ENCODE peak calls at places on chromosome 11, in four cellular contexts. Z is K562, G is GM12878, C is HepG2. W is an unnamed sample.

GRCh38 chr11:34653851-34654490 is 33.1 kb downstream of the EHF start:
- DNase-seq in G (no peak), C (peak; percentile 92), Z (peak; percentile 24), W (no peak)

GRCh38 chr11:20060647-20061205 is 99.5 kb downstream of the DBX1 start:
- DNase-seq in C (no peak), G (no peak), Z (no peak), W (no peak)

GRCh38 chr11:117327567-117328413 is at the start of gene CEP164:
- DNase-seq in G (peak; percentile 89), C (peak; percentile 93), Z (peak; percentile 98), W (peak; percentile 93)

GRCh38 chr11:95378106-95378505 is 147.1 kb upstream of the SESN3 start:
- DNase-seq in Z (no peak), G (no peak), C (no peak), W (no peak)

GRCh38 chr11:35524780-35525179 is 636 bp downstream of the PAMR1 start:
- DNase-seq in Z (no peak), G (no peak), C (no peak), W (no peak)

GRCh38 chr11:43021466-43021865 is 290.3 kb upstream of the API5 start:
- DNase-seq in Z (peak; percentile 7), C (peak; percentile 13), G (no peak), W (peak; percentile 35)

GRCh38 chr11:7522106-7522505 is 8.3 kb downstream of the PPFIBP2 start:
- DNase-seq in G (no peak), Z (no peak), C (no peak), W (no peak)

GRCh38 chr11:68470304-68470811 is 9.8 kb downstream of the PPP6R3 start:
- DNase-seq in G (no peak), C (no peak), Z (no peak), W (no peak)

GRCh38 chr11:46039990-46040389 is 81.3 kb downstream of the PHF21A start:
- DNase-seq in Z (no peak), C (no peak), G (no peak), W (no peak)

GRCh38 chr11:134098566-134099184 is 29.8 kb downstream of the JAM3 start:
- DNase-seq in Z (no peak), G (no peak), C (peak; percentile 18), W (no peak)

GRCh38 chr11:12086271-12087074 is 23.9 kb upstream of the MICAL2 start:
- DNase-seq in G (no peak), Z (no peak), C (peak; percentile 37), W (no peak)

GRCh38 chr11:121068787-121069186 is 32.3 kb upstream of the TECTA start:
- DNase-seq in G (no peak), C (no peak), Z (no peak), W (no peak)

GRCh38 chr11:87374206-87374793 is 336.6 kb downstream of the TMEM135 start:
- DNase-seq in G (no peak), C (no peak), Z (no peak), W (no peak)

GRCh38 chr11:36034572-36035331 is 90.9 kb downstream of the LDLRAD3 start:
- DNase-seq in C (no peak), G (no peak), Z (no peak), W (no peak)

DNA sequence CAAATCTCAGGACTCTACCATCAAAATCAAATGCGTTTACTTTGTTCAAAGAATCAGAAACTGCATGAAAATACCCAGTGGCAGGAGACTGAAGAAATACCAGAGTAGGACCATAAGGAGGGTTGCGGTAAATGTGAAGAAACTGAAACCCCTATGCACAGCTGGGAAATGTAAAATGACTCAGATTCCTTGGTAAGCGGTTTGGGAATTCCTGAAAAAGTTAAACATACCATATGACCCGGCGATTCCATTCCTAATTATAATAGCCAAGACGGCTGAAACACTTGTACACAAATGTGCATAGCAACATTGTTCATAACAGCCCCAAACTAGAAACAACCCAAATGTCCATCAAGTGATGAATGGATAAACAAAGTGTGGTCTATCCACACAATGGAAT is 114.1 kb upstream of the GRAMD1B start:
- DNase-seq in Z (no peak), C (no peak), G (no peak), W (no peak)
- TF ChIP-seq TCF7 in Z (no peak), C (no peak), G (no peak), W (no peak)

GRCh38 chr11:61498767-61499341 is 9.7 kb upstream of the LRRC10B start:
- DNase-seq in Z (peak; percentile 75), C (no peak), G (no peak), W (no peak)
- TF ChIP-seq TCF7 in Z (peak; percentile 71), C (no peak), G (no peak), W (no peak)

GRCh38 chr11:62603072-62603408 is 1.4 kb upstream of the MTA2 start:
- DNase-seq in G (no peak), Z (no peak), C (no peak), W (no peak)

GRCh38 chr11:62603771-62604170 is 2.1 kb upstream of the MTA2 start:
- DNase-seq in Z (no peak), C (no peak), G (no peak), W (no peak)

GRCh38 chr11:62605467-62605866 is 3.8 kb upstream of the MTA2 start:
- DNase-seq in C (no peak), G (no peak), Z (no peak), W (no peak)

GRCh38 chr11:62605902-62606301 is 4.2 kb upstream of the MTA2 start:
- DNase-seq in C (no peak), Z (no peak), G (no peak), W (no peak)

DNA sequence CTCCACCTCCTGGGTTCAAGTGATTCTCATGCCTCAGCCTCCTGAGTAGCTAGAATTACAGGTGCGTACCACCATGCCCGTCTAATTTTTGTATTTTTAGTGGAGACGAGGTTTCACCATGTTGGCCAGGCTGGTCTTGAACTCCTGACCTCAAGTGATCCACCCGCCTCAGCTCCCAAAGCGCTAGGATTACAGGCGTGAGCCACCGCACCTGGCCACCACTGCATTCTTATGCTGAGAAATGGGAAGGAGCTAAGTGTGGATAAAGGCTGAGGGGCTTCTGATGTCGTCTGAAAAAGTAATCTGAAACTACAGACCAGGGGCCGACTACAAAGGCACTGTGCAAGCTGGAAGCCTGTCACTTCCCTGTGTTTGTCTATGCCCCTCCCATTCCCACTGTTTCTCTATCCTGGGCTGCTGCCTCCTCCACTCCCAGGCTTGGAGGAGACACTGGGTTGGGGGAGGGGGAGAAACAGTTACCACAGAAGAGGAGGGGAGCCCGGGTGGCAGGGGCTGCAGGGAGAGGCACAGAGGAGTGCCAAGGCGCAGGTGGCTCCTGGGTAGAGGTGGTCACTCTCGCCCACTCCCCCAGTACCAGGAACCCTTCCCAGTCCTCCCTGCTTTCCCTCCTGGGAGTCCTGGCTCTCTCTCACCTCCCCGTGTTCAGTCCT is 2.9 kb upstream of the MTA2 start:
- DNase-seq in G (no peak), Z (no peak), C (peak; percentile 62), W (peak; percentile 30)
- TF ChIP-seq TCF7 in G (no peak), Z (no peak), C (no peak), W (no peak)

GRCh38 chr11:83374311-83374710 is 88.1 kb upstream of the CCDC90B start:
- DNase-seq in C (no peak), Z (no peak), G (no peak), W (no peak)
- TF ChIP-seq TCF7 in C (no peak), Z (no peak), G (no peak), W (no peak)

DNA sequence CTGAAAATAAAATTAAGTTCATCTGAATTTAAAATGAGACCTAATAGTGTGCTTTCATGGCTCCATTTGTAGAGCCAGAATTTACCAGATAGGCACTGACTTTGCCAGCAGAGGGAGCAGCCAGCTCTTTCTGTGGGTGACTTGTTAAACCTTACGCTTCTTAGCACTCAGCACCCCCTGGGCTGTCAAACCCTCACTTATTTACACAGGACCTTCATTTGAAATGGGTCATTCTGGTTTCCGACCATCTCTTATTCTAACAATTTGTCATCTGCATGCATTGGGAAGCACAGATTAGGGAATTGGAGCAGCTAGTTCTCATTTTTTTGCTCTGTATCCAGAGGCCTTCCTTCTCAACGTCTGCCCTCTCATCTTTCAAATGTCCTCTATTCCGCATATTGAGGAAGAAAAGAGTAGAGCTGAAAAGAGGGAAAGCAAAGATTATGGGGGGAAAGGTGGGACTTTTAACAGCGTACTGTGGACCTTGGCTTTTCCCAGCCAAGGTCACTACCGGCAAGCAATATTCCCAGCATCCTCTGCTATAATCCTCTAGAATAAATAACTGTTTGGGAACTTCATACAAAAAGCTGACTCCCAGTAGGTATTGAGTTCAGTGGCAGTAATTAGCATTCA is 3.1 kb downstream of the ASRGL1 start:
- DNase-seq in G (peak; percentile 12), C (peak; percentile 60), Z (peak; percentile 39), W (peak; percentile 69)
- TF ChIP-seq TCF7 in G (no peak), C (peak; percentile 37), Z (no peak), W (no peak)

DNA sequence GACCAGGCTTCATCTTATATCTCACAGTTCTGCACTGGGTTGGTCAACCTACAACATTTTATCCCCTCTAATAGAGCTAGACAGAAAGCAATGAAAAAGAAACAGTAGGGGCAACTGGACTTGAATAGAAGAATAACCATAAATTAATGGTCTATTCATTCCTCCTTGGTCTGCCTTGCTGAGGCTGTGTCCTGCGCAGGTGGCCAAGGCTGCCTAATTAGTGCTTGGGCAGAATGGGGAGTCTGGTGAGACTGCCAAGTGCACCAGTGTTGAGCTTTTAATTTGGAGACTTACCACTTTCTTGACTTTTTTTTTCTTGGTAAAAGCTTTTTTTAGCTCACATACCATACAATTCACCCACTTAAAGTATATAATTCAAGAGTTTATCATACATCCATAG is 35.0 kb upstream of the SPON1 start:
- DNase-seq in C (no peak), Z (no peak), G (no peak), W (no peak)
- TF ChIP-seq TCF7 in C (no peak), Z (no peak), G (no peak), W (no peak)

GRCh38 chr11:88415495-88415894 is 78.0 kb upstream of the CTSC start:
- DNase-seq in Z (no peak), G (no peak), C (no peak), W (no peak)

GRCh38 chr11:88414981-88415391 is 77.5 kb upstream of the CTSC start:
- DNase-seq in Z (no peak), G (no peak), C (no peak), W (no peak)

GRCh38 chr11:88411265-88411664 is 73.7 kb upstream of the CTSC start:
- DNase-seq in C (no peak), Z (no peak), G (no peak), W (no peak)

GRCh38 chr11:88410636-88411035 is 73.1 kb upstream of the CTSC start:
- DNase-seq in G (no peak), Z (no peak), C (no peak), W (no peak)

GRCh38 chr11:88414385-88414861 is 76.9 kb upstream of the CTSC start:
- DNase-seq in C (no peak), Z (peak; percentile 31), G (no peak), W (no peak)
- TF ChIP-seq TCF7 in C (no peak), Z (no peak), G (no peak), W (no peak)

W was measured in WTC11.